ENCODE peak calls at places on chromosome 1, in eight cellular contexts. M, N, I, T, D, V, G and F are unnamed samples. For H3K36me3, the result is how much of the 10 kb centered on the place peaks cover.

GRCh38 chr1:26582836-26583460 is 53.4 kb downstream of the RPS6KA1 start:
- DNase-seq in I (peak), M (no peak), N (no peak), G (no peak), V (peak), T (peak), D (peak), F (no peak)

GRCh38 chr1:5475572-5475971 is 516.7 kb downstream of the NPHP4 start:
- DNase-seq in M (no peak), T (no peak), V (no peak), N (no peak), D (no peak), I (no peak), G (no peak), F (no peak)

GRCh38 chr1:228407118-228408040 is 744 bp upstream of the TRIM11 start:
- DNase-seq in V (no peak), I (no peak), M (no peak), N (no peak), T (no peak), D (no peak), G (no peak), F (no peak)

GRCh38 chr1:44854985-44855384 is 11.9 kb upstream of the PTCH2 start:
- DNase-seq in I (no peak), V (no peak), N (no peak), D (no peak), T (no peak), M (no peak), G (no peak), F (no peak)

GRCh38 chr1:23543707-23544443 is 12.8 kb upstream of the E2F2 start:
- DNase-seq in I (no peak), N (no peak), D (no peak), V (peak), G (no peak), T (no peak), M (no peak), F (no peak)

GRCh38 chr1:157984469-157984868 is 9.0 kb upstream of the KIRREL1 start:
- DNase-seq in D (no peak), V (no peak), T (no peak), N (no peak), G (no peak), M (no peak), I (no peak), F (no peak)

GRCh38 chr1:25477448-25478034 is 46.8 kb downstream of the MACO1 start:
- DNase-seq in M (no peak), T (no peak), V (no peak), I (no peak), D (no peak), G (no peak), N (no peak), F (no peak)

GRCh38 chr1:3623441-3624150 is 1.2 kb upstream of the TPRG1L start:
- DNase-seq in D (no peak), T (no peak), I (no peak), G (no peak), V (no peak), N (peak), M (no peak), F (no peak)

GRCh38 chr1:26360051-26360806 is 6.3 kb upstream of the CRYBG2 start:
- DNase-seq in G (no peak), I (no peak), D (no peak), T (no peak), V (no peak), M (no peak), N (no peak), F (no peak)

GRCh38 chr1:28830814-28831213 is 18.8 kb downstream of the OPRD1 start:
- DNase-seq in G (no peak), I (no peak), T (no peak), N (no peak), M (no peak), D (no peak), V (no peak), F (no peak)

GRCh38 chr1:200738733-200739498 is at the start of gene CAMSAP2:
- DNase-seq in I (peak), M (peak), N (peak), T (peak), D (peak), V (peak), G (peak), F (peak)

GRCh38 chr1:245512181-245512888 is 357.6 kb downstream of the KIF26B start:
- DNase-seq in I (no peak), M (no peak), D (no peak), T (no peak), V (no peak), N (no peak), G (no peak), F (no peak)

GRCh38 chr1:3603156-3603555 is 8.2 kb downstream of the MEGF6 start:
- DNase-seq in D (no peak), G (no peak), T (no peak), I (no peak), M (no peak), V (no peak), N (no peak), F (no peak)

GRCh38 chr1:59593798-59594790 is 220.7 kb upstream of the HOOK1 start:
- DNase-seq in M (no peak), T (no peak), I (no peak), D (no peak), N (no peak), G (no peak), V (no peak), F (no peak)

GRCh38 chr1:29673669-29674624 is 437.6 kb downstream of the PTPRU start:
- DNase-seq in I (no peak), D (no peak), N (no peak), T (peak), V (no peak), M (peak), G (no peak), F (no peak)

GRCh38 chr1:241479294-241479693 is 40.3 kb downstream of the FH start:
- DNase-seq in I (no peak), T (no peak), V (no peak), G (no peak), D (no peak), M (no peak), N (no peak), F (no peak)

GRCh38 chr1:15413563-15414449 is 4.1 kb downstream of the EFHD2 start:
- DNase-seq in G (no peak), I (no peak), M (no peak), D (no peak), N (no peak), T (no peak), V (no peak), F (no peak)

GRCh38 chr1:81670286-81670685 is 130.4 kb upstream of the ADGRL2 start:
- DNase-seq in D (peak), V (peak), N (peak), G (no peak), M (no peak), T (peak), I (peak), F (no peak)

GRCh38 chr1:21175324-21175669 is 1.4 kb downstream of the EIF4G3 start:
- DNase-seq in G (no peak), M (no peak), D (peak), T (no peak), V (peak), N (no peak), I (no peak), F (no peak)

GRCh38 chr1:186535388-186536133 is 74.6 kb upstream of the PDC start:
- DNase-seq in D (no peak), I (no peak), T (no peak), M (no peak), G (no peak), V (peak), N (no peak), F (no peak)

GRCh38 chr1:40232444-40232843 is 15.3 kb upstream of the TMCO2 start:
- DNase-seq in D (no peak), V (no peak), I (no peak), M (no peak), G (no peak), N (no peak), T (no peak), F (no peak)

GRCh38 chr1:15714438-15715136 is 21.5 kb upstream of the SLC25A34 start:
- DNase-seq in G (no peak), N (no peak), V (peak), M (no peak), T (no peak), D (no peak), I (no peak), F (no peak)

GRCh38 chr1:225700889-225701465 is 48.1 kb upstream of the ENAH start:
- DNase-seq in D (no peak), G (no peak), T (peak), M (no peak), I (no peak), N (no peak), V (peak), F (no peak)

GRCh38 chr1:222769181-222769580 is 32.2 kb downstream of the FAM177B start:
- DNase-seq in D (no peak), T (no peak), I (no peak), N (no peak), G (no peak), V (no peak), M (no peak), F (no peak)

GRCh38 chr1:157678721-157679120 is 21.8 kb downstream of the FCRL3 start:
- DNase-seq in D (no peak), N (no peak), T (no peak), I (no peak), V (no peak), M (no peak), G (no peak), F (no peak)

GRCh38 chr1:236261898-236262297 is 19.9 kb downstream of the ERO1B start:
- DNase-seq in G (no peak), V (no peak), T (no peak), N (no peak), I (no peak), D (no peak), M (no peak), F (no peak)

GRCh38 chr1:57468661-57469523 is 45.0 kb upstream of the DAB1 start:
- DNase-seq in I (no peak), V (peak), M (no peak), N (no peak), T (no peak), G (no peak), D (no peak), F (no peak)
- TF ChIP-seq CTCF in I (no peak), V (no peak), M (no peak), N (no peak), T (no peak), G (no peak), D (no peak), F (no peak)

DNA sequence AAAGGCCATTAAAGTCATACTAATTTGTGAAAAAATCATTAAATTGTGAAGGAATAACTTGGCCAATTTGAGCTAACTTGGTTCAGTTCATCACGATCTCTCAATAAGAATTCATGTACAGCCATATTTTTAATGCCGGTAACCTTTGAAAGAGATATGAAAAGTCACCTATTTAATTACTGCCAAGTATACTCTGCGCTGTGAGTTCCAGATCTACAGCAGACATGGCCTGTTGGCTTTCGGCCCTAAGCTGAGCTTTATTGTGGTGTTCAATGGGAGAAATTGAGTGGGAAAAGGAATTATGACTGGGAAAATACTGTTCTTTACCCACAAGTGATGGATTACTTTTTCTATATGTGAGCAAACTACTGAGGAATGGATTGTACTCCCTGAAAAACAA is 159.9 kb upstream of the L1TD1 start:
- DNase-seq in I (no peak), N (no peak), T (no peak), G (no peak), V (no peak), D (no peak), M (no peak), F (no peak)
- H3K36me3 ChIP-seq in I (under half), N (under half), T (under half), G (under half), V (under half), D (under half), M (under half), F (under half)

DNA sequence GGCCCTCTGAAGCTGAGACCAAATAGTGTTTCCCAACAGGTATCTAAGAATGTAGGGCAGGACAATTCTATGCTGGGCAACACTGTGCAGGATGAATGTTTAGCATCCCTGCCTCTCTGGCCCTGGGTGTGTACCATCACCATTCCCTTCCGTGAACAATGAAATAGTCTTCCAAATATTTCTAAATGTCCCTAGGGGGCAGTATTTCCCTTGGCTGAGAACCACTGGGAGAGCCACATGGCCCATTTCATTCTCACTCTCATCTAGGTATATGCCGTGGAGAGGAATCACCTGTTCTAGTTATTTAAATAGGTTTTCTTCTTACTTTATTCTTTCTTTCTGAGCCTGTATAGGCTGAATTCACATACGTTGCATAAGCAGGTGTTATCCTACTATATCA is 395.0 kb downstream of the PRDM2 start:
- DNase-seq in T (no peak), M (peak), D (no peak), N (no peak), V (no peak), G (no peak), I (no peak), F (no peak)
- TF ChIP-seq CTCF in T (peak), M (peak), D (peak), N (no peak), V (no peak), G (no peak), I (no peak), F (peak)

GRCh38 chr1:115654663-115655306 is 13.0 kb downstream of the VANGL1 start:
- DNase-seq in T (no peak), D (peak), V (peak), G (no peak), M (no peak), N (no peak), I (no peak), F (no peak)

GRCh38 chr1:115654125-115654524 is 12.4 kb downstream of the VANGL1 start:
- DNase-seq in N (no peak), G (no peak), V (no peak), D (peak), M (no peak), T (no peak), I (no peak), F (no peak)

GRCh38 chr1:115656461-115657077 is 14.8 kb downstream of the VANGL1 start:
- DNase-seq in I (no peak), D (peak), T (no peak), G (no peak), N (no peak), V (no peak), M (no peak), F (no peak)

GRCh38 chr1:115655307-115655664 is 13.5 kb downstream of the VANGL1 start:
- DNase-seq in G (no peak), M (no peak), D (no peak), V (no peak), N (no peak), I (no peak), T (no peak), F (no peak)

DNA sequence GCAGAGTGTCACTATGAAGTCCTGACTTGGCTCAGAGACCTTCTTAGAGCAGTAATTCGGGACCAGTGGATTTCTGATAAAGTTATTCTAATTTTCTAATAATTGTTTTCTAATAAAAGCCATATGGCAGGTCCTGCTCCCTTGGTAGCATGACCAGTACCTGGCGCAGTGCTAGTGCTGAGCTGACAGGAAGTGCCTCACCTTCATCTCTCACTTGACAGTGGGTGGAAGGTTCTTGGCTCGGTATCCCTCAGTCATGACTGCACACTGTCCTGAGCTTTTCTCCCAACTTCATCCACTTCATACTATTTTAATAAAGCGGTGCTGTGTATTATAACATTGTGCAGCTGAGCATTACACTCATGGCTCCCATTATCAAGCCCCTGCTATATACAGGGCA is 14.1 kb downstream of the VANGL1 start:
- DNase-seq in I (no peak), M (no peak), T (no peak), D (no peak), V (no peak), N (no peak), G (no peak), F (no peak)
- H3K36me3 ChIP-seq in I (under half), M (under half), T (under half), D (under half), V (under half), N (under half), G (under half), F (half or more)

GRCh38 chr1:219724440-219724839 is 111.5 kb upstream of the ZC3H11B start:
- DNase-seq in N (no peak), G (no peak), I (no peak), V (no peak), M (peak), D (no peak), T (no peak), F (no peak)
- TF ChIP-seq CTCF in N (no peak), G (no peak), I (no peak), V (no peak), M (no peak), D (no peak), T (no peak), F (no peak)

DNA sequence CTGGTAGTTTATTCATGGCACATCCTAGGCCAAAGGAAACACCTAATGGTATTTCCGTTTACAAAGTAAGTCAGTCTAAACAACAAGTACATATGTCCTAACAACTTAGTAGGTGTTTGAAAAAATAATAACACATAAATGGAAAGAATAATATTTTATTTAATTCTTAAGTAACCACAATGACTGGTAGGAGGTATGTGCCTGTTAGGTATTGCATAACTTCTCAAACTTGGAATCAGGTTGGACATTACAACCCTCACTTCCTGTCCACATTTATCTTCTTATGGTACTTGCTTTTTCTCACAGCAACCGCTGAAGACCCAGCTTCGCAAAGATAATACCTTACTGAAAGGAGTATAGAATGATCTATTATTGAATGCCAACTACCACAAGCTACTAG is 64.2 kb downstream of the VPS13D start:
- DNase-seq in M (no peak), T (no peak), G (no peak), I (no peak), V (peak), N (no peak), D (no peak), F (no peak)
- H3K36me3 ChIP-seq in M (half or more), T (half or more), G (under half), I (half or more), V (under half), N (under half), D (under half), F (half or more)

GRCh38 chr1:88230126-88230525 is 453.9 kb upstream of the PKN2 start:
- DNase-seq in N (no peak), T (no peak), I (no peak), G (no peak), M (no peak), V (no peak), D (no peak), F (no peak)

GRCh38 chr1:88224940-88225339 is 459.1 kb upstream of the PKN2 start:
- DNase-seq in I (no peak), M (no peak), D (no peak), N (no peak), G (no peak), V (no peak), T (no peak), F (no peak)

GRCh38 chr1:88228153-88228552 is 455.9 kb upstream of the PKN2 start:
- DNase-seq in N (no peak), V (no peak), M (no peak), D (no peak), T (no peak), I (no peak), G (no peak), F (no peak)
- TF ChIP-seq CTCF in N (no peak), V (no peak), M (no peak), D (no peak), T (no peak), I (no peak), G (peak), F (no peak)

DNA sequence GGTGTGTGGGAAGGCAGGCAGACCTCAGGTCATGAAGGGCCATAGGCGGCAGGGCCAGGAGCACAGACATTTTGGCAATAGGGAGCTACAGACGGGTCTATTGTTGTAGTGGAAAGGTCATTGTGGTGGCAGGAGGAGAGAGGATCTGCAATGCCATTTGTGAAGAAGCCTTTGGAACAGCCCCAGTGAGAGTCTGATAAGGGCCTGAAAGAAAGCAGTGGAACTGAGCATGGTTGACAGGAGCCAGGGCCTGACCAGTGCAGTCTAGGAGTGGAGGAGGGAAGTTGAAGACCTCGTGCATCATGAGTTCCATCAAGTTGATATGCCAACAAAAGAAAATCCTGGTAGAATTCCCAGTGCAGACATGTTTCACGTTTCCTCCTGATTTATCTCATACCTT is 65.5 kb downstream of the UCK2 start:
- DNase-seq in M (no peak), V (no peak), I (no peak), T (no peak), G (no peak), N (no peak), D (no peak), F (no peak)
- H3K36me3 ChIP-seq in M (under half), V (under half), I (under half), T (under half), G (under half), N (under half), D (under half), F (half or more)

GRCh38 chr1:41663671-41664400 is 179.4 kb upstream of the EDN2 start:
- DNase-seq in V (peak), T (no peak), D (no peak), G (no peak), N (peak), I (peak), M (no peak), F (no peak)
- TF ChIP-seq CTCF in V (no peak), T (no peak), D (no peak), G (no peak), N (no peak), I (no peak), M (no peak), F (no peak)

DNA sequence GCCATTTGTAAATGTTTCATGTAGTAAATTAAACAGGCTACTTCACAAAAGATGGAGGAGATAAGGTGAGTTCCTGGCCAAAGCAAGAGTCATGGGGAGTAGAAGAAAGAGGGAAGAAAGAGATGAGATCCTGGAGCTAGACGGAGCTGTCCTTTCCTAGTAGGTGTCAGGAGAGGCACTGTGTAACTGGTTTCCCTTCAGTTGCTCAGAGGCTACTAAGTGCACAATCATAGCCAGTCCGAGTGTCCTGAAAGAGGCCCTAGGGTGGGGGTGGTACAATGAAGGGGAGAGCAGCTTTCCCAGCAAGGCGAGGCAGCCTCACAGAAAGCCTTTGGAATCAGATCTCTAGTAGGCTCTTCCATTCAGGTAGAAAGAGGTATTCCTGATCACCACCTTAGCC is 390.9 kb downstream of the KCNH1 start:
- DNase-seq in N (no peak), I (no peak), G (no peak), D (no peak), M (no peak), T (no peak), V (no peak), F (no peak)
- H3K36me3 ChIP-seq in N (under half), I (under half), G (under half), D (under half), M (under half), T (under half), V (under half), F (under half)